ENCODE peak calls at places on chromosome 1, in five cellular contexts. One of them, this sample, is unnamed.

GRCh38 chr1:245717611-245718010 is 562.8 kb downstream of the KIF26B start:
- DNase-seq in epithelial cell of esophagus: no peak
- DNase-seq in brain microvascular endothelial cell: no peak
- DNase-seq in H9: no peak
- DNase-seq in left ventricle myocardium inferior: no peak
- DNase-seq in this sample: no peak

GRCh38 chr1:226403522-226404034 is 4.3 kb downstream of the PARP1 start:
- DNase-seq in H9: peak; percentile 39
- DNase-seq in left ventricle myocardium inferior: no peak
- DNase-seq in brain microvascular endothelial cell: peak; percentile 34
- DNase-seq in epithelial cell of esophagus: peak; percentile 17
- DNase-seq in this sample: peak; percentile 21

GRCh38 chr1:67431156-67431765 is 1.1 kb upstream of the SERBP1 start:
- DNase-seq in H9: no peak
- DNase-seq in brain microvascular endothelial cell: no peak
- DNase-seq in left ventricle myocardium inferior: no peak
- DNase-seq in epithelial cell of esophagus: no peak
- DNase-seq in this sample: no peak

GRCh38 chr1:154433161-154433681 is 28.1 kb downstream of the IL6R start:
- DNase-seq in left ventricle myocardium inferior: no peak
- DNase-seq in H9: no peak
- DNase-seq in brain microvascular endothelial cell: no peak
- DNase-seq in epithelial cell of esophagus: peak; percentile 98
- DNase-seq in this sample: no peak

GRCh38 chr1:168390261-168390660 is 109.6 kb downstream of the TBX19 start:
- DNase-seq in left ventricle myocardium inferior: no peak
- DNase-seq in H9: no peak
- DNase-seq in brain microvascular endothelial cell: no peak
- DNase-seq in epithelial cell of esophagus: peak; percentile 38
- DNase-seq in this sample: no peak

GRCh38 chr1:108046021-108046420 is 81.0 kb upstream of the VAV3 start:
- DNase-seq in epithelial cell of esophagus: peak; percentile 70
- DNase-seq in H9: no peak
- DNase-seq in brain microvascular endothelial cell: no peak
- DNase-seq in left ventricle myocardium inferior: no peak
- DNase-seq in this sample: no peak

GRCh38 chr1:39509360-39510009 is 18.0 kb downstream of the BMP8A start:
- DNase-seq in H9: no peak
- DNase-seq in epithelial cell of esophagus: no peak
- DNase-seq in brain microvascular endothelial cell: peak; percentile 23
- DNase-seq in left ventricle myocardium inferior: peak; percentile 48
- DNase-seq in this sample: no peak

GRCh38 chr1:182720465-182720864 is 36.1 kb upstream of the RGS8 start:
- DNase-seq in H9: no peak
- DNase-seq in brain microvascular endothelial cell: peak; percentile 23
- DNase-seq in left ventricle myocardium inferior: no peak
- DNase-seq in epithelial cell of esophagus: peak; percentile 20
- DNase-seq in this sample: peak; percentile 17

GRCh38 chr1:221415626-221416025 is 326.3 kb downstream of the DUSP10 start:
- DNase-seq in H9: no peak
- DNase-seq in epithelial cell of esophagus: peak; percentile 56
- DNase-seq in brain microvascular endothelial cell: no peak
- DNase-seq in left ventricle myocardium inferior: no peak
- DNase-seq in this sample: no peak

GRCh38 chr1:31376374-31377134 is 3.7 kb upstream of the FABP3 start:
- DNase-seq in epithelial cell of esophagus: peak; percentile 77
- DNase-seq in left ventricle myocardium inferior: no peak
- DNase-seq in brain microvascular endothelial cell: peak; percentile 97
- DNase-seq in H9: peak; percentile 76
- DNase-seq in this sample: peak; percentile 93

GRCh38 chr1:213568929-213569815 is 418.6 kb upstream of the PROX1 start:
- DNase-seq in epithelial cell of esophagus: peak; percentile 0
- DNase-seq in brain microvascular endothelial cell: no peak
- DNase-seq in left ventricle myocardium inferior: no peak
- DNase-seq in H9: no peak
- DNase-seq in this sample: no peak

GRCh38 chr1:167923324-167924039 is 9.5 kb upstream of the ADCY10 start:
- DNase-seq in epithelial cell of esophagus: no peak
- DNase-seq in H9: no peak
- DNase-seq in brain microvascular endothelial cell: no peak
- DNase-seq in left ventricle myocardium inferior: no peak
- DNase-seq in this sample: no peak

GRCh38 chr1:228004331-228004871 is 2.4 kb upstream of the WNT3A start:
- DNase-seq in epithelial cell of esophagus: peak; percentile 61
- DNase-seq in brain microvascular endothelial cell: no peak
- DNase-seq in H9: peak; percentile 78
- DNase-seq in left ventricle myocardium inferior: no peak
- DNase-seq in this sample: no peak
- TF ChIP-seq CTCF in epithelial cell of esophagus: peak; percentile 68
- TF ChIP-seq CTCF in brain microvascular endothelial cell: peak; percentile 63
- TF ChIP-seq CTCF in H9: peak; percentile 81
- TF ChIP-seq CTCF in left ventricle myocardium inferior: peak; percentile 45
- TF ChIP-seq CTCF in this sample: peak; percentile 69

DNA sequence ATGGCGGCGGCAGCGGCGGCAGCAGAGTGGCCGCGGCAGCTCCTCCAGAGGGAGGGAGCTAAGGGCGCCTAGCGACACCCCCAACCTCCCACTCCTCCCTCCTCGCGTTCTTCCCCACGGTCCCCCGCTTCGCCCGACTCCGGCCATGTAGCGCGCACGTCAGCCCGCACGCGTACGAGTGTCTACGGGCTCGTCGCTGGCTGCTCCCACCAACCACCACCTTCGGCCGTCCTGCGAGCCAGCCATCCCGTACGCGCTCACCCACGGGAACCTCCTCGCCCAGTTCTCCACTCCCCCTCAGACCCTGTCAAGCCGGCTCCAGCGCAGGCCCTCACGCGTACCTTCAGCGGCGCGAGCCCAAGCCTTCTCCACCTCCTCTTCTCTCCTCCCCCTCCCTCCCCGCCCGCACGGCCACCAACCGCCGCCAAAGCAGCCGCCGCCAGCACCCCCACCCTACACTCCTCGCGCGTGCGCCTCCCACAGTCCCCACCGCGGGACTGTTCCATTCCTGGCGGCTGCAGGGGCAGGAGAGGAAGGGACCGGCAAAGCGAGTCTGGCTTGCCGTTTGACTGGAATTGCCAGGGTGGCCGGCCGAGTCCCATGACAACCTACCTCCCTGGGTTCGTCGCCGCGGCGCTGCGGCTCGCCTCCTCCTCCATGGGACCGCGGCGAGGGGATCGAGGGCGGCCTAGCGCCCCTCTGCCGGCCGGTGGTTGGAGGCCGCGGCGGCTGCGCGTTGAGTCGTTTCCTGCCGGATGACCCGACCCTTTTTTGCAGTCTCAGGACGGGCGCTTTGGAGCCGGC is at the start of the genes DAP3 and YY1AP1:
- DNase-seq in epithelial cell of esophagus: peak; percentile 94
- DNase-seq in H9: peak; percentile 82
- DNase-seq in left ventricle myocardium inferior: peak; percentile 95
- DNase-seq in brain microvascular endothelial cell: peak; percentile 72
- DNase-seq in this sample: peak; percentile 76
- TF ChIP-seq CTCF in epithelial cell of esophagus: no peak
- TF ChIP-seq CTCF in H9: peak; percentile 12
- TF ChIP-seq CTCF in left ventricle myocardium inferior: peak; percentile 14
- TF ChIP-seq CTCF in brain microvascular endothelial cell: no peak
- TF ChIP-seq CTCF in this sample: peak; percentile 67

GRCh38 chr1:84736944-84737343 is 46.7 kb upstream of the SSX2IP start:
- DNase-seq in H9: no peak
- DNase-seq in brain microvascular endothelial cell: no peak
- DNase-seq in epithelial cell of esophagus: no peak
- DNase-seq in left ventricle myocardium inferior: no peak
- DNase-seq in this sample: no peak

GRCh38 chr1:84740050-84740714 is 49.9 kb upstream of the SSX2IP start:
- DNase-seq in epithelial cell of esophagus: no peak
- DNase-seq in H9: no peak
- DNase-seq in brain microvascular endothelial cell: no peak
- DNase-seq in left ventricle myocardium inferior: no peak
- DNase-seq in this sample: no peak

GRCh38 chr1:84737572-84737971 is 47.3 kb upstream of the SSX2IP start:
- DNase-seq in H9: no peak
- DNase-seq in left ventricle myocardium inferior: no peak
- DNase-seq in brain microvascular endothelial cell: no peak
- DNase-seq in epithelial cell of esophagus: no peak
- DNase-seq in this sample: no peak

GRCh38 chr1:84736445-84736844 is 46.2 kb upstream of the SSX2IP start:
- DNase-seq in H9: no peak
- DNase-seq in brain microvascular endothelial cell: no peak
- DNase-seq in epithelial cell of esophagus: no peak
- DNase-seq in left ventricle myocardium inferior: no peak
- DNase-seq in this sample: no peak

GRCh38 chr1:84738237-84738636 is 48.0 kb upstream of the SSX2IP start:
- DNase-seq in H9: no peak
- DNase-seq in left ventricle myocardium inferior: no peak
- DNase-seq in brain microvascular endothelial cell: no peak
- DNase-seq in epithelial cell of esophagus: no peak
- DNase-seq in this sample: no peak
- TF ChIP-seq CTCF in H9: no peak
- TF ChIP-seq CTCF in left ventricle myocardium inferior: no peak
- TF ChIP-seq CTCF in brain microvascular endothelial cell: no peak
- TF ChIP-seq CTCF in epithelial cell of esophagus: no peak
- TF ChIP-seq CTCF in this sample: no peak

GRCh38 chr1:163170331-163170730 is 32.4 kb downstream of the RGS5 start:
- DNase-seq in brain microvascular endothelial cell: no peak
- DNase-seq in H9: no peak
- DNase-seq in epithelial cell of esophagus: no peak
- DNase-seq in left ventricle myocardium inferior: no peak
- DNase-seq in this sample: no peak

GRCh38 chr1:163172596-163172995 is 30.1 kb downstream of the RGS5 start:
- DNase-seq in epithelial cell of esophagus: no peak
- DNase-seq in H9: no peak
- DNase-seq in left ventricle myocardium inferior: no peak
- DNase-seq in brain microvascular endothelial cell: no peak
- DNase-seq in this sample: no peak

GRCh38 chr1:163169553-163169952 is 33.2 kb downstream of the RGS5 start:
- DNase-seq in H9: no peak
- DNase-seq in brain microvascular endothelial cell: no peak
- DNase-seq in left ventricle myocardium inferior: no peak
- DNase-seq in epithelial cell of esophagus: no peak
- DNase-seq in this sample: no peak

GRCh38 chr1:163171826-163172225 is 30.9 kb downstream of the RGS5 start:
- DNase-seq in H9: no peak
- DNase-seq in brain microvascular endothelial cell: peak; percentile 30
- DNase-seq in epithelial cell of esophagus: no peak
- DNase-seq in left ventricle myocardium inferior: no peak
- DNase-seq in this sample: no peak

DNA sequence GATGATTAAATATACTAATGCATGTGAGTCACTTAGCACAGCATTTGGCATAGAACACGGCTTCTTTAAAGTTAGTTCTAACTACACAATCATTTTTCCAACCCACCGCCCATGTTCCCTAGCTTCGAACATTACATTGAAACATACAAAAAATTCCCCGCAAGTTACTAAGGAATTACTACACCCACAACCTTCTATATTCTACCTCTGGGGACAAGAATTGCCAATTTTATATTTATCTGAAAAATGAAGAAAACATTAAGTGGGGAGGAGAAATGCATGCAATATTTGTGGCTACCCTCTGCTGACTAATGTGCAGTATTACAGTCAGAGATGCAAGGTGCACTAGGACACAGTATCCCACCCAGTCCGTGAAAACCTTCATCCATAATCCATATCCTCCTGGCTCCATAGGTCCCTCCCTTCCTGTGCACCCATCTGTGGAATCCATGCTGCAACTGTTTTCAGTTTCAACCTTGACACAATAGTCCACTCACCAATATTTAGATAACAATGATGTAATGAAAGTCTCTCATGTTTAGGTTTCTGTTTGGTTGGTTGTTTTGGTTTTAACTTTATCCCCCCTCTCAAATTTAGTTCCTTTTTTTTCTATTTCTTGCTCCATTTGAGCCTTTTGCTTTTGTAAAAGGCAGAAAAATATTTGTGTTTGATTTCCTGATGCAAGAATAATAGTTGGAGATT is 31.6 kb downstream of the RGS5 start:
- DNase-seq in H9: no peak
- DNase-seq in left ventricle myocardium inferior: no peak
- DNase-seq in brain microvascular endothelial cell: peak; percentile 53
- DNase-seq in epithelial cell of esophagus: peak; percentile 10
- DNase-seq in this sample: peak; percentile 33
- TF ChIP-seq CTCF in H9: peak; percentile 40
- TF ChIP-seq CTCF in left ventricle myocardium inferior: peak; percentile 48
- TF ChIP-seq CTCF in brain microvascular endothelial cell: peak; percentile 70
- TF ChIP-seq CTCF in epithelial cell of esophagus: peak; percentile 44
- TF ChIP-seq CTCF in this sample: peak; percentile 78

GRCh38 chr1:90963236-90963635 is 58.6 kb downstream of the ZNF644 start:
- DNase-seq in left ventricle myocardium inferior: no peak
- DNase-seq in H9: no peak
- DNase-seq in epithelial cell of esophagus: peak; percentile 27
- DNase-seq in brain microvascular endothelial cell: no peak
- DNase-seq in this sample: no peak

GRCh38 chr1:90969241-90969640 is 52.6 kb downstream of the ZNF644 start:
- DNase-seq in H9: no peak
- DNase-seq in epithelial cell of esophagus: no peak
- DNase-seq in brain microvascular endothelial cell: no peak
- DNase-seq in left ventricle myocardium inferior: no peak
- DNase-seq in this sample: no peak

GRCh38 chr1:90963651-90964050 is 58.2 kb downstream of the ZNF644 start:
- DNase-seq in H9: no peak
- DNase-seq in epithelial cell of esophagus: peak; percentile 11
- DNase-seq in left ventricle myocardium inferior: no peak
- DNase-seq in brain microvascular endothelial cell: peak; percentile 34
- DNase-seq in this sample: no peak

GRCh38 chr1:90959352-90960206 is 62.3 kb downstream of the ZNF644 start:
- DNase-seq in H9: no peak
- DNase-seq in brain microvascular endothelial cell: no peak
- DNase-seq in epithelial cell of esophagus: peak; percentile 49
- DNase-seq in left ventricle myocardium inferior: no peak
- DNase-seq in this sample: peak; percentile 24

GRCh38 chr1:90964444-90965035 is 57.3 kb downstream of the ZNF644 start:
- DNase-seq in H9: no peak
- DNase-seq in epithelial cell of esophagus: peak; percentile 29
- DNase-seq in brain microvascular endothelial cell: no peak
- DNase-seq in left ventricle myocardium inferior: no peak
- DNase-seq in this sample: peak; percentile 21
- TF ChIP-seq CTCF in H9: peak; percentile 69
- TF ChIP-seq CTCF in epithelial cell of esophagus: no peak
- TF ChIP-seq CTCF in brain microvascular endothelial cell: peak; percentile 28
- TF ChIP-seq CTCF in left ventricle myocardium inferior: peak; percentile 58
- TF ChIP-seq CTCF in this sample: peak; percentile 75

GRCh38 chr1:113388621-113389355 is 1.5 kb upstream of the MAGI3 start:
- DNase-seq in brain microvascular endothelial cell: no peak
- DNase-seq in H9: no peak
- DNase-seq in epithelial cell of esophagus: peak; percentile 48
- DNase-seq in left ventricle myocardium inferior: no peak
- DNase-seq in this sample: peak; percentile 11
- TF ChIP-seq CTCF in brain microvascular endothelial cell: no peak
- TF ChIP-seq CTCF in H9: no peak
- TF ChIP-seq CTCF in epithelial cell of esophagus: peak; percentile 24
- TF ChIP-seq CTCF in left ventricle myocardium inferior: peak; percentile 16
- TF ChIP-seq CTCF in this sample: no peak

This sample was measured in HFFc6.